ENCODE peak calls at places on chromosomes 6 and 20, in eight cellular contexts. E is activated T-helper 2 cell treated with anti-CD3 and anti-CD28 coated beads, Interferon-gamma antibody, Interleukin-2, Interleukin-4, amounts not matched to agents 10 μg/mL and 5 μg/mL and 100 μg/mL, durations not matched to agents 14 hours and 24 hours and 36 hours; N is effector memory CD4-positive, alpha-beta T cell; U is PC-3; A is hepatic stellate cell; I is pulmonary artery endothelial cell; F is CD8-positive, alpha-beta memory T cell; P is CD8-positive, alpha-beta T cell. W is an unnamed sample.

GRCh38 chr6:138692058-138692977 is 81.3 kb upstream of the CCDC28A start:
- DNase-seq in E (peak; percentile 45), N (no peak), U (peak; percentile 56), A (peak; percentile 88), I (no peak), F (peak; percentile 53), P (peak; percentile 57), W (peak; percentile 44)

GRCh38 chr6:71531006-71531405 is 242.4 kb downstream of the OGFRL1 start:
- DNase-seq in E (no peak), N (no peak), U (no peak), A (no peak), I (no peak), F (no peak), P (no peak), W (no peak)

GRCh38 chr6:149060985-149061760 is 256.3 kb upstream of the TAB2 start:
- DNase-seq in E (no peak), N (no peak), U (peak; percentile 83), A (no peak), I (no peak), F (no peak), P (no peak), W (no peak)

GRCh38 chr6:37877373-37878149 is 58.0 kb downstream of the ZFAND3 start:
- DNase-seq in E (no peak), N (no peak), U (no peak), A (no peak), I (no peak), F (no peak), P (no peak), W (no peak)

GRCh38 chr6:62891065-62891647 is 320.1 kb upstream of the FKBP1C start:
- DNase-seq in E (no peak), N (no peak), U (peak; percentile 25), A (no peak), I (no peak), F (no peak), P (no peak), W (no peak)

GRCh38 chr20:58715709-58716475 is 23.3 kb downstream of the NPEPL1 start:
- DNase-seq in E (peak; percentile 7), N (no peak), U (no peak), A (peak; percentile 3), I (no peak), F (no peak), P (no peak), W (no peak)

GRCh38 chr6:17865798-17866725 is 121.4 kb downstream of the KIF13A start:
- DNase-seq in E (no peak), N (no peak), U (peak; percentile 98), A (peak; percentile 40), I (peak; percentile 93), F (no peak), P (no peak), W (no peak)

GRCh38 chr20:11716239-11716944 is 201.3 kb upstream of the BTBD3 start:
- DNase-seq in E (no peak), N (no peak), U (peak; percentile 61), A (peak; percentile 68), I (no peak), F (no peak), P (no peak), W (no peak)

GRCh38 chr20:24034820-24035219 is 46.2 kb upstream of the GGTLC1 start:
- DNase-seq in E (no peak), N (no peak), U (peak; percentile 99), A (no peak), I (no peak), F (no peak), P (no peak), W (no peak)

GRCh38 chr6:42378536-42378935 is 73.2 kb downstream of the TRERF1 start:
- DNase-seq in E (no peak), N (no peak), U (no peak), A (no peak), I (no peak), F (no peak), P (no peak), W (no peak)

GRCh38 chr20:45945678-45946148 is 11.2 kb downstream of the PCIF1 start:
- DNase-seq in E (no peak), N (no peak), U (no peak), A (no peak), I (no peak), F (no peak), P (no peak), W (no peak)

GRCh38 chr6:101544286-101544685 is 150.8 kb downstream of the GRIK2 start:
- DNase-seq in E (no peak), N (no peak), U (peak; percentile 38), A (no peak), I (no peak), F (no peak), P (no peak), W (no peak)

GRCh38 chr6:152948150-152948768 is 34.6 kb downstream of the FBXO5 start:
- DNase-seq in E (no peak), N (no peak), U (peak; percentile 66), A (peak; percentile 26), I (peak; percentile 8), F (peak; percentile 13), P (no peak), W (no peak)

GRCh38 chr6:165889636-165890403 is 226.8 kb upstream of the PDE10A start:
- DNase-seq in E (no peak), N (no peak), U (peak; percentile 43), A (peak; percentile 50), I (no peak), F (no peak), P (no peak), W (no peak)

GRCh38 chr20:39936401-39936800 is 752.6 kb downstream of the MAFB start:
- DNase-seq in E (no peak), N (no peak), U (no peak), A (no peak), I (no peak), F (no peak), P (no peak), W (no peak)

GRCh38 chr20:50613438-50614169 is 77.7 kb downstream of the RIPOR3 start:
- DNase-seq in E (no peak), N (no peak), U (no peak), A (no peak), I (no peak), F (no peak), P (no peak), W (no peak)

GRCh38 chr20:47960769-47961525 is 175.7 kb upstream of the SULF2 start:
- DNase-seq in E (no peak), N (no peak), U (no peak), A (no peak), I (no peak), F (no peak), P (no peak), W (no peak)

GRCh38 chr20:1803216-1804128 is 91.7 kb upstream of the SIRPA start:
- DNase-seq in E (peak; percentile 33), N (no peak), U (no peak), A (peak; percentile 39), I (no peak), F (no peak), P (peak; percentile 10), W (no peak)

W was measured in T-helper 17 cell.